ENCODE peak calls at places on chromosomes 11 and 22, in four cellular contexts. X, H, O and F are unnamed samples.

GRCh38 chr22:24516301-24516737 is 21.2 kb downstream of the UPB1 start:
- DNase-seq in X (no peak), H (no peak), O (no peak), F (no peak)

GRCh38 chr11:36398261-36398953 is 102.3 kb downstream of the PRR5L start:
- DNase-seq in X (no peak), H (no peak), O (no peak), F (no peak)

GRCh38 chr22:41518048-41518347 is 26.3 kb downstream of the POLR3H start:
- DNase-seq in X (no peak), H (no peak), O (no peak), F (no peak)

GRCh38 chr11:926341-926916 is 759 bp downstream of the AP2A2 start:
- DNase-seq in X (no peak), H (no peak), O (peak; percentile 56), F (no peak)

GRCh38 chr11:74990941-74991340 is 2.2 kb downstream of the NEU3 start:
- DNase-seq in X (no peak), H (no peak), O (no peak), F (no peak)

GRCh38 chr11:1959786-1960185 is 12.7 kb downstream of the MRPL23 start:
- DNase-seq in X (no peak), H (no peak), O (no peak), F (no peak)

GRCh38 chr22:37925311-37925710 is 19.2 kb downstream of the MICALL1 start:
- DNase-seq in X (no peak), H (no peak), O (no peak), F (no peak)

GRCh38 chr22:38176170-38176741 is 5.4 kb downstream of the PLA2G6 start:
- DNase-seq in X (no peak), H (no peak), O (no peak), F (no peak)

GRCh38 chr11:30852091-30852490 is 265.9 kb upstream of the MPPED2 start:
- DNase-seq in X (no peak), H (no peak), O (no peak), F (no peak)

GRCh38 chr22:25120093-25120561 is 79.5 kb upstream of the CRYBB3 start:
- DNase-seq in X (no peak), H (no peak), O (no peak), F (no peak)

GRCh38 chr22:37657590-37658132 is 862 bp upstream of the PDXP start:
- DNase-seq in X (no peak), H (no peak), O (no peak), F (no peak)

GRCh38 chr11:47477323-47477722 is 28.4 kb upstream of the RAPSN start:
- DNase-seq in X (no peak), H (no peak), O (no peak), F (no peak)

GRCh38 chr22:47396515-47396914 is 634.1 kb downstream of the TBC1D22A start:
- DNase-seq in X (no peak), H (no peak), O (peak; percentile 40), F (no peak)

GRCh38 chr11:111604392-111605009 is 2.3 kb downstream of the SIK2 start:
- DNase-seq in X (no peak), H (no peak), O (no peak), F (no peak)

DNA sequence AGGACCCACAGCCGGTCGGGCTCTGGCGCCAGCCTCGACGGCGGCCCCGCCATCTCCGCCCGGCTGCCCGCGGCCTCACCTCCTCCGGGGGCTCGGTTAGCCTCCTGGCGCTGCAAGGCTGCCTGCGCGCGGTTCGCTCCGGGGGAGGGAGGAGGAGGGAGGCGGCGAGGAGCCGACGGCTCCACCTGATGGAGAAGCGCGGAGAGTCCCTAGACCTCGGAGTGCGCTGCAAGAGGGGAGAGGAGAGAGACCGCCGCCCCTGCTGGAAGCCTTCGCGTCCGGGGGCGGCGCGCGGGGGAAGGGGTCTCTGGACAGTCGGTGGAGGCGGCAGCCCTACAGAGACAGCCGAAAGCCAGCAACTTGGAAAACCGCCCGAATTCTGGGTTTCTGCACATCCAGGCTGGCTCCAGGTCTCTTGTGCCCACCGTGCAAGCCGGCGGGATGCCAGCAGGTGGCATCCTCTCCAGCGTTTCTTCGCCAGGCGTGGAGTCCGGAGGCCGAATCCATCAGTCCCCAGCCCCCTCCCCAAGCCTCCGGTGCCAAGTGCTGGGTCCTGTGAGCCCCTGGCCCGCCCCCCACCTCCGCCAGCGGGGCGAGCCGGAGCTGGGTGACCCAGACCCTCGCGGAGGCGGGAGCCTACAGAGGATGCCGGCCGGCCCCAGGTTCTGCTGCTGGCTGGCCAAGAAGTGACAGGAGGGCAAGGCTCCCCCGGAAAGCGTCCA is 2.9 kb upstream of the KIRREL3 start:
- DNase-seq in X (peak; percentile 84), H (no peak), O (peak; percentile 56), F (peak; percentile 41)
- H3K27me3 ChIP-seq in X (peaks cover 55% of the 10 kb centered on the region), H (no peaks in the 10 kb centered on the region), O (no peaks in the 10 kb centered on the region), F (peaks cover 34% of the 10 kb centered on the region)

GRCh38 chr22:22515890-22516289 is 4.2 kb downstream of the ZNF280A start:
- DNase-seq in X (no peak), H (no peak), O (no peak), F (no peak)
- H3K27me3 ChIP-seq in X (peaks cover 8% of the 10 kb centered on the region), H (no peaks in the 10 kb centered on the region), O (no peaks in the 10 kb centered on the region), F (peaks cover 3% of the 10 kb centered on the region)

GRCh38 chr11:117874910-117875396 is 1.5 kb downstream of the FXYD6 start:
- DNase-seq in X (no peak), H (no peak), O (no peak), F (no peak)
- H3K27me3 ChIP-seq in X (peaks cover 13% of the 10 kb centered on the region), H (peaks cover 15% of the 10 kb centered on the region), O (no peaks in the 10 kb centered on the region), F (no peaks in the 10 kb centered on the region)

GRCh38 chr11:12108875-12109453 is 1.4 kb upstream of the MICAL2 start:
- DNase-seq in X (no peak), H (no peak), O (no peak), F (no peak)
- H3K27me3 ChIP-seq in X (peaks cover 30% of the 10 kb centered on the region), H (no peaks in the 10 kb centered on the region), O (no peaks in the 10 kb centered on the region), F (peaks cover 7% of the 10 kb centered on the region)

DNA sequence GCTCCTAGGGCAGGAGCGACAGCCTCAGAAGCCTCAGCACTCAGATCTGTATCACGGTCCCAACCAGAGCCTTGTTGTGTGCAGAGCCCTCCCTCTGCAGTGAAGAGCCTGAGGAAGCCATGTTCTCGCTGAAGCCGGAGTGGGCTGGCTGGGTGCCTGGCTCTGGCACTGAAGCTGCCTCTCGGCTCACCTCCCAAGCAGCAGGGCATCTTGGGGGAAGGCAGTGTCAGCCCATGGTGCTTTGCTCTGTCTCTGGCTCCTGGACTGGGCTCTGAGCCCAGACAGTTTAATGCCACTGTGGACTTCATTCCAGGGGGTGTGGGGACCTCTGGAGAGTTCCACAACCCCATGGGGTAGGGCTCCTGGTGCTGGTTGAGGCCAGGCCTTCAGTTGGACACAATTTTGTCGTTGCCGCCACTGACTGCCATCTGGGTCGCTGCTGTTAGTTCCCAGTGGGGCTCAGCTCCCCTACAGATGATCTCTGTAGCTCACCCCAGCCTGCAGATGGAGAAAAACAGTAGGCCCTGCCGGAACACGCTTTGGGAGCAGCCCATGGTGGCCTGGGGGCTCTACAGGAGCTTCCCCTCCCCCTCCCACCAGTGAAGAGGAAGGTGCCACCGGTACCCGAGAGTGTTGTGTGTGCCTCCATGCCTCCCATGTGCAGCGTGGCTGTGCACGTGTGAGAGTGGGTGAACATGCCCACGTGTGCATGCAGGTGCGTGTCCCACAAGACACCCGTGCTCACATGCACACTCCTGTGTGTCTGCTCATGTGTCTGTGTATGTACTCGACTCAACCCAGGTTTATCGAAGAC is 86.5 kb upstream of the B3GAT1 start:
- DNase-seq in X (no peak), H (no peak), O (peak; percentile 44), F (no peak)
- H3K27me3 ChIP-seq in X (no peaks in the 10 kb centered on the region), H (no peaks in the 10 kb centered on the region), O (no peaks in the 10 kb centered on the region), F (no peaks in the 10 kb centered on the region)

GRCh38 chr11:16609769-16610168 is 128.7 kb upstream of the C11orf58 start:
- DNase-seq in X (no peak), H (no peak), O (no peak), F (no peak)

GRCh38 chr11:16612234-16612571 is 126.2 kb upstream of the C11orf58 start:
- DNase-seq in X (no peak), H (no peak), O (no peak), F (no peak)

GRCh38 chr11:16610213-16610737 is 128.2 kb upstream of the C11orf58 start:
- DNase-seq in X (no peak), H (no peak), O (no peak), F (no peak)

GRCh38 chr11:16611395-16612233 is 126.8 kb upstream of the C11orf58 start:
- DNase-seq in X (no peak), H (no peak), O (no peak), F (no peak)

GRCh38 chr11:16610738-16611388 is 127.6 kb upstream of the C11orf58 start:
- DNase-seq in X (peak; percentile 70), H (no peak), O (peak; percentile 36), F (no peak)
- H3K27me3 ChIP-seq in X (peaks cover 100% of the 10 kb centered on the region), H (peaks cover 9% of the 10 kb centered on the region), O (no peaks in the 10 kb centered on the region), F (peaks cover 76% of the 10 kb centered on the region)

DNA sequence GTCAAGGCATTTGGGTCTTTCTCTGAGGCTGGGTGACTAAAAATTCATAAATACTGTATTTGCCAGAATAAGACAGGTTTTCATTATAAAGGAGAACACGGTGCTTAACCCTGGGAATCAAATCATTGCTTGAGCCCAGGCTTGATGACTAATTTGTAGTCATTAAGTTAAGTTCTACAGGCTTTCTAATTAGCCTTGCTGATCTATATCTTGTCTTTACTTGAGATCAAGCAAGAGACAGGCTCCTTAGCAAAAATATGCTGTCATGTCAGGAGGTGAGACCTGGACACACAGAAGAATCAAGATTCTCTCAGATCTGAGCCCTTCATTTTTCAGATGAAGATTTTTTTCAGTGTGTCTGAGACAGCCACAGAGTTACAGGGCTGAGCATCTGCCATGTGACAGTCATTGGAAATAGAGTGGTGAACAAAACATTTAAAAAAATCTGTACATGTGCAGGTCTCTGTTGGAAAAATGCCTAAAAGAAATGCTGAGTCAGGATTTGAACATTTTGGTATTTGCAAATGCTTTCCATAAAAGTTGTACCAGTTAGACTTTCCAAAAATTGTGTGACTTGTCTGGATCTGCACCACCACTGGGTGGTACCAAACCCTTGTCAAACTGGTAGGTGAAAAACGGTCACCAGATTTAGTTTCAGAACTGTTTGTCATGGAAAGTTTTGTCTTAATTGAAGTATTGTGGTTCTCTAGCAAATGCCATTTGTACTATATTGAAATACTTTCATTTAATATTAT is 14.7 kb downstream of the ACAT1 start:
- DNase-seq in X (no peak), H (no peak), O (no peak), F (no peak)
- H3K27me3 ChIP-seq in X (no peaks in the 10 kb centered on the region), H (no peaks in the 10 kb centered on the region), O (no peaks in the 10 kb centered on the region), F (no peaks in the 10 kb centered on the region)

GRCh38 chr11:61511383-61511782 is 2.8 kb downstream of the LRRC10B start:
- DNase-seq in X (no peak), H (no peak), O (no peak), F (no peak)
- H3K27me3 ChIP-seq in X (peaks cover 37% of the 10 kb centered on the region), H (peaks cover 2% of the 10 kb centered on the region), O (no peaks in the 10 kb centered on the region), F (peaks cover 19% of the 10 kb centered on the region)